ENCODE peak calls at places on chromosomes 6 and 20, in six cellular contexts. M, W, A, X, S and N are unnamed samples.

GRCh38 chr6:41707565-41708200 is 27.7 kb downstream of the TFEB start:
- DNase-seq in M (no peak), W (no peak), A (no peak), X (no peak), S (no peak), N (no peak)

GRCh38 chr6:65746302-65746701 is 39.3 kb upstream of the EYS start:
- DNase-seq in M (no peak), W (no peak), A (no peak), X (no peak), S (no peak), N (no peak)

GRCh38 chr20:62403331-62403730 is 3.8 kb downstream of the CABLES2 start:
- DNase-seq in M (no peak), W (no peak), A (no peak), X (no peak), S (no peak), N (no peak)

GRCh38 chr6:162940426-162940825 is 212.7 kb downstream of the PACRG start:
- DNase-seq in M (no peak), W (no peak), A (no peak), X (no peak), S (no peak), N (no peak)

GRCh38 chr20:25058797-25059486 is 1.0 kb upstream of the ACSS1 start:
- DNase-seq in M (peak), W (no peak), A (no peak), X (no peak), S (peak), N (no peak)

GRCh38 chr6:134034951-134035822 is 17.2 kb downstream of the SLC2A12 start:
- DNase-seq in M (no peak), W (peak), A (no peak), X (no peak), S (no peak), N (no peak)

GRCh38 chr6:150740453-150740852 is 125.0 kb upstream of the MTHFD1L start:
- DNase-seq in M (no peak), W (no peak), A (no peak), X (no peak), S (no peak), N (no peak)

GRCh38 chr6:27836783-27837635 is 75.2 kb downstream of the OR2B2 start:
- DNase-seq in M (peak), W (peak), A (no peak), X (peak), S (peak), N (no peak)

GRCh38 chr6:131948692-131949614 is 2.2 kb downstream of the CCN2 start:
- DNase-seq in M (no peak), W (no peak), A (no peak), X (no peak), S (peak), N (no peak)

GRCh38 chr6:40788661-40789111 is 201.5 kb upstream of the LRFN2 start:
- DNase-seq in M (peak), W (no peak), A (no peak), X (no peak), S (no peak), N (no peak)

GRCh38 chr6:148771212-148771601 is 24.4 kb downstream of the UST start:
- DNase-seq in M (no peak), W (no peak), A (no peak), X (no peak), S (no peak), N (no peak)

GRCh38 chr20:19588731-19589130 is 169.3 kb upstream of the RIN2 start:
- DNase-seq in M (no peak), W (no peak), A (no peak), X (no peak), S (peak), N (no peak)

GRCh38 chr6:47116616-47117015 is 74.5 kb upstream of the ADGRF1 start:
- DNase-seq in M (no peak), W (no peak), A (no peak), X (no peak), S (no peak), N (no peak)

GRCh38 chr20:1396702-1397101 is 3.8 kb upstream of the FKBP1A start:
- DNase-seq in M (no peak), W (no peak), A (no peak), X (no peak), S (no peak), N (no peak)

GRCh38 chr20:45971425-45971674 is 653 bp downstream of the ZNF335 start:
- DNase-seq in M (no peak), W (no peak), A (no peak), X (no peak), S (no peak), N (no peak)

GRCh38 chr6:125742024-125742423 is 7.4 kb upstream of the HEY2 start:
- DNase-seq in M (no peak), W (no peak), A (no peak), X (no peak), S (no peak), N (no peak)

GRCh38 chr20:57621426-57622200 is 1.4 kb upstream of the ZBP1 start:
- DNase-seq in M (no peak), W (no peak), A (no peak), X (peak), S (no peak), N (no peak)

GRCh38 chr6:2155206-2155605 is 90.2 kb downstream of the GMDS start:
- DNase-seq in M (no peak), W (no peak), A (no peak), X (no peak), S (no peak), N (no peak)

GRCh38 chr6:7725849-7726415 is at the start of gene BMP6:
- DNase-seq in M (peak), W (peak), A (no peak), X (peak), S (peak), N (peak)

GRCh38 chr6:44564906-44565524 is 177.5 kb downstream of the CDC5L start:
- DNase-seq in M (no peak), W (no peak), A (no peak), X (no peak), S (no peak), N (no peak)

GRCh38 chr6:110621061-110621460 is 144.6 kb upstream of the SLC22A16 start:
- DNase-seq in M (no peak), W (no peak), A (no peak), X (no peak), S (no peak), N (no peak)

GRCh38 chr6:48429021-48429420 is 318.0 kb upstream of the PTCHD4 start:
- DNase-seq in M (no peak), W (no peak), A (no peak), X (no peak), S (no peak), N (no peak)

GRCh38 chr6:42295181-42295580 is 77.5 kb upstream of the MRPS10 start:
- DNase-seq in M (no peak), W (no peak), A (no peak), X (no peak), S (no peak), N (no peak)

GRCh38 chr6:121555201-121555600 is 119.8 kb downstream of the GJA1 start:
- DNase-seq in M (no peak), W (no peak), A (no peak), X (no peak), S (no peak), N (no peak)

GRCh38 chr6:28134015-28134414 is 7.7 kb upstream of the ZKSCAN8 start:
- DNase-seq in M (peak), W (peak), A (no peak), X (no peak), S (peak), N (no peak)

GRCh38 chr6:84449220-84449619 is 221.8 kb upstream of the CEP162 start:
- DNase-seq in M (no peak), W (no peak), A (no peak), X (no peak), S (no peak), N (no peak)

GRCh38 chr6:93040375-93040774 is 379.0 kb downstream of the EPHA7 start:
- DNase-seq in M (no peak), W (no peak), A (no peak), X (no peak), S (no peak), N (no peak)

GRCh38 chr20:44071057-44071456 is 115.9 kb downstream of the JPH2 start:
- DNase-seq in M (no peak), W (no peak), A (no peak), X (peak), S (no peak), N (no peak)

GRCh38 chr6:11404845-11405244 is 132.7 kb upstream of the TMEM170B start:
- DNase-seq in M (no peak), W (no peak), A (no peak), X (no peak), S (no peak), N (no peak)

GRCh38 chr6:140284871-140285270 is 910.4 kb upstream of the CITED2 start:
- DNase-seq in M (no peak), W (no peak), A (no peak), X (no peak), S (no peak), N (no peak)

GRCh38 chr6:23106951-23107350 is 537.6 kb downstream of the HDGFL1 start:
- DNase-seq in M (no peak), W (no peak), A (no peak), X (no peak), S (no peak), N (no peak)

GRCh38 chr6:129902681-129903080 is 41.6 kb upstream of the TMEM244 start:
- DNase-seq in M (no peak), W (no peak), A (no peak), X (no peak), S (no peak), N (no peak)

GRCh38 chr20:45904583-45905504 is 7.1 kb downstream of the PLTP start:
- DNase-seq in M (no peak), W (no peak), A (no peak), X (no peak), S (no peak), N (no peak)

GRCh38 chr20:1507276-1507675 is 16.1 kb upstream of the SIRPB2 start:
- DNase-seq in M (no peak), W (no peak), A (no peak), X (no peak), S (no peak), N (no peak)

GRCh38 chr20:54103762-54104600 is 33.6 kb upstream of the BCAS1 start:
- DNase-seq in M (no peak), W (no peak), A (no peak), X (no peak), S (peak), N (no peak)

GRCh38 chr6:153564803-153565202 is 433.7 kb upstream of the RGS17 start:
- DNase-seq in M (no peak), W (no peak), A (no peak), X (no peak), S (no peak), N (peak)

GRCh38 chr6:153568601-153569000 is 437.5 kb upstream of the RGS17 start:
- DNase-seq in M (no peak), W (no peak), A (no peak), X (no peak), S (no peak), N (no peak)

GRCh38 chr6:153563001-153563400 is 431.9 kb upstream of the RGS17 start:
- DNase-seq in M (no peak), W (peak), A (no peak), X (no peak), S (peak), N (no peak)
- TF ChIP-seq JUND in M (no peak), W (no peak), A (no peak), X (no peak), S (no peak), N (no peak)

DNA sequence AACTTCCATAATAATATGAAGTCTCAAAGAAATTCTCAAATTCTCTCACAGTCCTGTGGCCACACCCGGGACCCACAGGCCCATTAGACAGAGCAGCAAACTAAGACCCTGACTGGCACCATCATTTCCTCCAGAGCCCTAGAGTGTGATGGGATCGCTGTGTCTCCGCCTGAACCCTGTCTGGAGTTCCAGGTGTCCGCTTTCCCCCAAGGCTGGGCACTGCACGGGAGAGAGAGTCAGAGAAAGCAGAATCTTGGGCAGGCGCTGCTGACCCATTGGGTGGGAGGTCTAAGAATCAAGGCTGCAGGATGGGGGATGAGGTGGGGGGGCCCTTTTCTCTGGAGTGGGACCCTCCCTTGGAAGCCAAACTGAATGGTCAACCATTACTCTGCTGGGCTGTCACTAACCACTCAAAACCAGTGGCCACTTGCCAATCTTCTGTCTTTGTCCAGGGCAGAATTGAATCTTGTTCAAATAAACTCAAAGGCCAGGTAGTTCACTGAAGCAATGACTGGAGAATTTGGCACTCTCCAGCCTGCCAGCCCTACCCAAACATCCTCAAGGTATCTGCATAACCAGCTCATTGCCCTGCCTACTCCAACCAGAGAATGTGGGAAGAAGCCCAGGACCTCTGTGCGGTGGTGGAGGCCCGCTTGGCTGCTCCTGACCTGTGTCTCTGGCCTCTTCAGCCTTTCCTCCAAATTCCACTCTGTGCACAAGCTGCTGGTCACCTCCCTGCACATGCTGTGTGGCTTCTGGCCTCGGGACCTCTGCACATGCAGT is 141.0 kb downstream of the CEBPB start:
- DNase-seq in M (no peak), W (no peak), A (no peak), X (no peak), S (peak), N (peak)
- TF ChIP-seq JUND in M (no peak), W (no peak), A (no peak), X (no peak), S (no peak), N (no peak)

GRCh38 chr6:116327803-116328527 is 42.8 kb upstream of the DSE start:
- DNase-seq in M (no peak), W (no peak), A (no peak), X (no peak), S (no peak), N (no peak)
- TF ChIP-seq JUND in M (no peak), W (no peak), A (no peak), X (no peak), S (no peak), N (no peak)

DNA sequence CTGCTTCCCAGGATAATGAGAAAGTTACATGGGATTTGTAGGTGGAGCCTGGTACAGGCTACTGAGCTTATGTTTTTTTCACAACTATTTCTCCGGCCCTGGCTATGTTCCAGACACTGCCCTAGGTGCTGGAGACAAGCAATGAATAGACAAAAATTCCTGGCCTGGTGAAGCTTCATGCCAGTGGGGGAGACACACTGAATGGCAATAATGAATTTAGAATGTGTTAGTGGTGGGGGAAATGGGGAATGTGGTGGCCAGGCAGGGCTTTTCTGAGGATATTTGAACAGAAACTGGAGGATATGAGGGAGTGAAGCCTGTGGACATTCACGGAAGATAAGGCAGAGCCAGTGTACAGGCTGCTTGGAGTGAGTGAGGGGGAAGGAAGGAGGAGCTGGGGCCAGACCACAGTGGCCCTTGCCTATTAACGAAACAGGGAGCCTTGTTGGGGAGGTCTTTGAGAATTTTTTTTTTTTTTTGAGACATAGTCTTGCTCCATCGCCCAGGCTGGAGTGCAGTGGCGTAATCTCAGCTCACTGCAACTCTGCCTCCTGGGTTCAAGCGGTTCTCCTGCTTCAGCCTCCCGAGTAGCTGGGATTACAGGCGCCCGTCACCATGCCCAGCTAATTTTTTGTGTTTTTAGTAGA is 6.6 kb downstream of the FOXS1 start:
- DNase-seq in M (no peak), W (no peak), A (no peak), X (no peak), S (no peak), N (no peak)
- TF ChIP-seq JUND in M (no peak), W (no peak), A (no peak), X (no peak), S (no peak), N (no peak)

GRCh38 chr6:99347804-99348203 is 1.7 kb downstream of the FAXC start:
- DNase-seq in M (peak), W (no peak), A (no peak), X (no peak), S (no peak), N (no peak)

GRCh38 chr6:99345164-99345563 is 4.3 kb downstream of the FAXC start:
- DNase-seq in M (no peak), W (no peak), A (no peak), X (no peak), S (no peak), N (no peak)

GRCh38 chr6:99346595-99346994 is 2.9 kb downstream of the FAXC start:
- DNase-seq in M (no peak), W (no peak), A (no peak), X (no peak), S (no peak), N (no peak)

GRCh38 chr6:99341862-99342455 is 7.5 kb downstream of the FAXC start:
- DNase-seq in M (no peak), W (no peak), A (no peak), X (no peak), S (no peak), N (no peak)

DNA sequence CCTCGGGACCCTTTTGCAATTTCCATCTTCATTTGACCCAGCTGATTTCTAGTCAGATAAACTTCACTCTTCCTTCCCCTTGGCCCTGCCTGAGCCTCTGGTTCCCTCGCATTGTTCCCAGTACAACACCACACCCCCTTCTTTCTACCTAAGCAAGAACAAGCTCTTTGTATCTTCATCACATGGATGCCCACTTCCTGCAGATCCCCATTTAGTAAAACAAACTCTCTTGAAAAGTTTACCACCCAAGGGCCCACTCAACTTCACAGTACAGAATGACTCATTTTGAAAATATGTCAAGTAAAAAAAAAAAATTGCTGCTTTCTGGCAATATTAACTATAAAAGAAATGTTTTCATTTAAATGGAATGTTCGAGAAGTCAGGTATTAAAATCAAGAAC is 5.2 kb downstream of the FAXC start:
- DNase-seq in M (no peak), W (no peak), A (no peak), X (no peak), S (peak), N (no peak)
- TF ChIP-seq JUND in M (peak), W (no peak), A (no peak), X (no peak), S (no peak), N (no peak)

GRCh38 chr6:31170600-31170881 is at the start of gene POU5F1:
- DNase-seq in M (no peak), W (no peak), A (no peak), X (peak), S (no peak), N (no peak)

GRCh38 chr6:31170987-31171671 is 647 bp upstream of the POU5F1 start:
- DNase-seq in M (no peak), W (no peak), A (no peak), X (peak), S (no peak), N (no peak)

GRCh38 chr6:31165986-31166385 is 4.5 kb downstream of the POU5F1 start:
- DNase-seq in M (no peak), W (no peak), A (no peak), X (no peak), S (no peak), N (no peak)

GRCh38 chr6:31169123-31169857 is 1.2 kb downstream of the POU5F1 start:
- DNase-seq in M (no peak), W (no peak), A (no peak), X (no peak), S (no peak), N (peak)

DNA sequence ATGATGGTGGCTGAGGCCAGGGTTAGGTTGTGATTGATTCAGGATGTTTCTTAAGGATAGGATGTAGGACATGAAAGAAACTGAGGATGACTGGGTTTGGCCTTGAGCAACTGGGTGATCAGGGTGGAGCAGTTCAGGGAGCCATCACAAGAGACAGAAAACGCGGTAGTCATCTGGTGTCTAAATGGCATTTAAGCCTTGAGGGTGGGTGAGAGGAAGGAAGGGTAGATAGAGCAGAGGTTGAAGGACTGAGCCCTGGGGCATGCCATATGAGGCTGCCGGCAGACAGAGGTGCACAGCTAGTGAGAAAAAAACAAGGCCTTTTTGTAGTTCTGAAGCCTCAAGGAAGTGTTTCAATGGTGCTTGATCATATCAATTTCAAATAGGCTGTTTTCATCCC is 1.9 kb downstream of the POU5F1 start:
- DNase-seq in M (no peak), W (no peak), A (no peak), X (no peak), S (no peak), N (no peak)
- TF ChIP-seq JUND in M (no peak), W (no peak), A (no peak), X (no peak), S (no peak), N (no peak)